ENCODE peak calls at places on chromosomes 12 and 14, in five cellular contexts. One of them, this sample, is unnamed. For H3K4me1, the result is how much of the 10 kb centered on the place peaks cover.

GRCh38 chr12:28955491-28955890 is 193.6 kb upstream of the FAR2 start:
- DNase-seq in psoas muscle: no peak
- DNase-seq in endodermal cell: no peak
- DNase-seq in tibial artery: no peak
- DNase-seq in transverse colon: no peak
- DNase-seq in this sample: no peak

GRCh38 chr14:91860238-91860637 is 7.1 kb downstream of the TC2N start:
- DNase-seq in endodermal cell: no peak
- DNase-seq in tibial artery: no peak
- DNase-seq in transverse colon: no peak
- DNase-seq in psoas muscle: no peak
- DNase-seq in this sample: no peak

GRCh38 chr14:23182372-23183014 is 967 bp downstream of the SLC7A8 start:
- DNase-seq in endodermal cell: peak
- DNase-seq in tibial artery: peak
- DNase-seq in psoas muscle: peak
- DNase-seq in transverse colon: peak
- DNase-seq in this sample: peak

GRCh38 chr12:8037046-8037663 is 4.6 kb downstream of the FOXJ2 start:
- DNase-seq in endodermal cell: no peak
- DNase-seq in psoas muscle: no peak
- DNase-seq in transverse colon: no peak
- DNase-seq in tibial artery: no peak
- DNase-seq in this sample: no peak

GRCh38 chr12:124231980-124232653 is 62.8 kb upstream of the RFLNA start:
- DNase-seq in tibial artery: no peak
- DNase-seq in transverse colon: peak
- DNase-seq in endodermal cell: no peak
- DNase-seq in psoas muscle: peak
- DNase-seq in this sample: no peak

GRCh38 chr14:72892103-72892878 is 1.6 kb downstream of the DPF3 start:
- DNase-seq in tibial artery: no peak
- DNase-seq in transverse colon: peak
- DNase-seq in endodermal cell: peak
- DNase-seq in psoas muscle: no peak
- DNase-seq in this sample: no peak

GRCh38 chr12:15688838-15689237 is 100.3 kb downstream of the EPS8 start:
- DNase-seq in transverse colon: no peak
- DNase-seq in endodermal cell: peak
- DNase-seq in tibial artery: no peak
- DNase-seq in psoas muscle: no peak
- DNase-seq in this sample: no peak

GRCh38 chr12:94172973-94173372 is 24.6 kb downstream of the PLXNC1 start:
- DNase-seq in endodermal cell: no peak
- DNase-seq in tibial artery: peak
- DNase-seq in transverse colon: peak
- DNase-seq in psoas muscle: no peak
- DNase-seq in this sample: no peak

GRCh38 chr14:53468876-53469275 is 315.8 kb upstream of the DDHD1 start:
- DNase-seq in tibial artery: no peak
- DNase-seq in transverse colon: no peak
- DNase-seq in psoas muscle: no peak
- DNase-seq in endodermal cell: no peak
- DNase-seq in this sample: no peak

GRCh38 chr14:68476965-68477455 is 315.9 kb downstream of the ZFP36L1 start:
- DNase-seq in transverse colon: no peak
- DNase-seq in tibial artery: no peak
- DNase-seq in psoas muscle: no peak
- DNase-seq in endodermal cell: no peak
- DNase-seq in this sample: no peak

GRCh38 chr12:99435095-99435791 is 212.3 kb upstream of the GARIN6 start:
- DNase-seq in transverse colon: no peak
- DNase-seq in endodermal cell: no peak
- DNase-seq in psoas muscle: no peak
- DNase-seq in tibial artery: no peak
- DNase-seq in this sample: no peak

GRCh38 chr14:68770553-68771286 is 22.1 kb downstream of the ZFP36L1 start:
- DNase-seq in endodermal cell: no peak
- DNase-seq in psoas muscle: peak
- DNase-seq in transverse colon: no peak
- DNase-seq in tibial artery: no peak
- DNase-seq in this sample: no peak

GRCh38 chr12:111034148-111034910 is 114.0 kb upstream of the MYL2 start:
- DNase-seq in endodermal cell: peak
- DNase-seq in psoas muscle: no peak
- DNase-seq in transverse colon: no peak
- DNase-seq in tibial artery: no peak
- DNase-seq in this sample: no peak

GRCh38 chr12:50246873-50247612 is 36.3 kb downstream of the LIMA1 start:
- DNase-seq in psoas muscle: peak
- DNase-seq in endodermal cell: no peak
- DNase-seq in transverse colon: peak
- DNase-seq in tibial artery: peak
- DNase-seq in this sample: no peak

GRCh38 chr14:99389171-99389826 is 91.4 kb downstream of the SETD3 start:
- DNase-seq in endodermal cell: peak
- DNase-seq in psoas muscle: peak
- DNase-seq in tibial artery: no peak
- DNase-seq in transverse colon: peak
- DNase-seq in this sample: peak

GRCh38 chr12:95116773-95117172 is 43.4 kb upstream of the NR2C1 start:
- DNase-seq in transverse colon: no peak
- DNase-seq in psoas muscle: no peak
- DNase-seq in endodermal cell: peak
- DNase-seq in tibial artery: no peak
- DNase-seq in this sample: no peak

GRCh38 chr12:2291182-2291832 is 238.5 kb downstream of the CACNA1C start:
- DNase-seq in endodermal cell: peak
- DNase-seq in psoas muscle: no peak
- DNase-seq in transverse colon: peak
- DNase-seq in tibial artery: no peak
- DNase-seq in this sample: peak

GRCh38 chr12:27164330-27165045 is 79.6 kb upstream of the STK38L start:
- DNase-seq in tibial artery: no peak
- DNase-seq in endodermal cell: no peak
- DNase-seq in psoas muscle: no peak
- DNase-seq in transverse colon: no peak
- DNase-seq in this sample: no peak

GRCh38 chr12:64737539-64737938 is 21.7 kb downstream of the GNS start:
- DNase-seq in endodermal cell: no peak
- DNase-seq in tibial artery: no peak
- DNase-seq in transverse colon: no peak
- DNase-seq in psoas muscle: no peak
- DNase-seq in this sample: peak

GRCh38 chr12:64171715-64172114 is 50.4 kb downstream of the KICS2 start:
- DNase-seq in tibial artery: no peak
- DNase-seq in endodermal cell: no peak
- DNase-seq in psoas muscle: no peak
- DNase-seq in transverse colon: no peak
- DNase-seq in this sample: no peak

GRCh38 chr12:96427269-96427729 is 27.1 kb upstream of the CDK17 start:
- DNase-seq in tibial artery: peak
- DNase-seq in endodermal cell: peak
- DNase-seq in psoas muscle: peak
- DNase-seq in transverse colon: peak
- DNase-seq in this sample: no peak

GRCh38 chr12:43696154-43696553 is 62.4 kb downstream of the PUS7L start:
- DNase-seq in endodermal cell: no peak
- DNase-seq in transverse colon: no peak
- DNase-seq in tibial artery: no peak
- DNase-seq in psoas muscle: no peak
- DNase-seq in this sample: no peak

DNA sequence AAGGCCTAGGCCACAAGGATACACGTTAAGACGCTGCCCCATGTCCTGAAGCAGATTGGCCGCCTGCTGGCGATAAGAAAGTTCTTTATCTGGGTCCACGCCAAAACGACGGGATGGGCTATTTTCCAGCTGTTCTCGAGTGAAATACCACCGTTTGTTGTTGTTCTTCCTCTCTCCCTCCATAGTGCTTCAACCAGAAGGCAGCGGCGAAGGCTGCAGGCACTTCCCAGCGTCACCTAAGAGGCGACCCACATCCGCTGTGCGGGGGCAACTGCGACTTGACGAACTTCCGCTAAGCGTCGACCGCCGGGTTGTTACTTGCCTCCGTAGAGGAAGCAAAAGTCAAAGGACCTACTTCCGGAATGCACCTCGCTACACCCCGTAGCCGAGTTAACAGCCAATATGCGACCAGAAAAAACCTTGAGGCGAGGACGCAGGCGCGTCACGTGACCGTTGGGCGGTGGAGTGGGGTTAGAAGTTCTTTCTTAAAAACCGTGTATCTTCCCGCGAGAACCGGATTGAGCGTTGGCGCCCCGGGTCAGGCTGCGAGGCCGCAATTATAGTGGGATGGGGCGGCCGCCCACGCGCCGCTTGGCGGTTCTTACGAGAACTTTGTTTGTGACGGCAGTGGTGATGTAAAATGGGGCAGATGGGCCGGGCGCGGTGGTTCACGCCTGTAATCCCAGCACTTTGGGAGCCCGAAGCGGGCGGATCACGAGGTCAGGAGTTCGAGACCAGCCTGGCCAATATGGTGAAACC is at the start of gene CCNT1:
- DNase-seq in transverse colon: peak
- DNase-seq in tibial artery: peak
- DNase-seq in endodermal cell: peak
- DNase-seq in psoas muscle: peak
- DNase-seq in this sample: peak
- H3K4me1 ChIP-seq in transverse colon: under half
- H3K4me1 ChIP-seq in tibial artery: under half
- H3K4me1 ChIP-seq in endodermal cell: under half
- H3K4me1 ChIP-seq in psoas muscle: under half
- H3K4me1 ChIP-seq in this sample: under half

DNA sequence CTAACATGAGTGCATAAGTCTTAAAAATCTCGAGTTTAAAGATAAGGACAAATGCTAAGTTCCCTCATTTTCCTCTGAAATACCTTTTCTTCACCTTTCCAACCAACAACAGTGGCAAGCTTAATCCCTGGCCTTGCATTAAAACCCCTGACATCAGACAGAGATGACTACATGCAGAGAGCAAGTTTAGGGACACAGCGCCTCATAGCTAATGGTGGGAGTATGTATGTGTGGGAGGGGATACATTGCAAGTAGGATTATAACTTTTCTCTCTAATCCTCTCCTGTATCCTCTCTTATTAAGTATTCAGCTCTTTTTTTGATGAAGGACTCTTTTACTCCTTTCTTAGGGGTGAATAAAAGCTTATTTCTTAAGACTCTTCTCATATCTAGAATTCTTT is 547.1 kb downstream of the CCER1 start:
- DNase-seq in endodermal cell: no peak
- DNase-seq in tibial artery: no peak
- DNase-seq in transverse colon: no peak
- DNase-seq in psoas muscle: no peak
- DNase-seq in this sample: no peak
- TF ChIP-seq CTCF in endodermal cell: peak
- TF ChIP-seq CTCF in tibial artery: no peak
- TF ChIP-seq CTCF in transverse colon: no peak
- TF ChIP-seq CTCF in psoas muscle: no peak
- TF ChIP-seq CTCF in this sample: no peak

DNA sequence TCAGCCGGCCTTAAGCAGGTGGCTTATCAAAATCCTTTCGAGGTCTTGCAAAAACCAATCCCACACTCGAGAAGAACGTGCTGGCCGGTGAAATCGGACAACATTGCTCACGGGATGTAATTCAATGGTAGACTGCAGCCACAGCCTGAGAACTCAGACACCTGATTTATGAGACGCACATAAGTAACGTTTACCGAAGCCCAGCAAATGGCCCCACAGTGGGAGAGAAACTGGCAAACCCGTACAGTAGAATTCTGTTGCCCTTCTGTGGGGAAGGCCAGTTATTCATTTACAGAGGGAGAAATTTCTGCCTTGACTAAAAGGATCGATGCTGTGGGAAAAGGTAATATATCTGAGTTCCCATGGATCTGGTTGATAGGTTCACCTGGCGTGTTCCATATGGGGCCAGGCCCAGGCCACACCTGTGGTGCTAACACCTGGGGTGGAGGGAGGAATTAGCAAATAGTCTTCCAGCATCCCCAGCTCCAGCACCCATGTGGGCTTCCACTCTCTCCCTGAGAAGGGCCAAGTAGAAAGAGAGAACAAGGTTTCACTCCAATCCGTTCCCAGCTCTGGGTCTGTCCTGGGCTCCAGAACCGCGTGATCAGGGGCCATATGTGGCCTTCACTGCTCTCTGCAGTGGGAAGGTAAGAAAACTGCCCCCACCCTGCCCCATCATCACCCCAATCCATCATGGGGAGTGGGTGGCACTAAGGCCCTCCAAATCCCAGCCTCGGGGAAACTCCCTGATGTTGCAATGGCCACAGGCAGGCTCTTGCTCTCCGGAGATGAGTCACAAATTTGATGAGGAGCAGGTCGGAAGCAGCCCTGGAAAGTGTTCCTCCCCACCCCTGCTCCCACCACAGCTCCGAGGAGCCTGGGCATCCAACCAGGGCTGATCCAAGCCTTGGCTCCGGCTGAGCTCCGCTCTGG is 12.7 kb downstream of the BDKRB1 start:
- DNase-seq in tibial artery: peak
- DNase-seq in endodermal cell: no peak
- DNase-seq in psoas muscle: peak
- DNase-seq in transverse colon: peak
- DNase-seq in this sample: no peak
- H3K27ac ChIP-seq in tibial artery: no peak
- H3K27ac ChIP-seq in endodermal cell: no peak
- H3K27ac ChIP-seq in psoas muscle: no peak
- H3K27ac ChIP-seq in transverse colon: peak
- H3K27ac ChIP-seq in this sample: no peak

GRCh38 chr14:80664576-80664975 is 277.0 kb downstream of the CEP128 start:
- DNase-seq in tibial artery: no peak
- DNase-seq in transverse colon: no peak
- DNase-seq in psoas muscle: no peak
- DNase-seq in endodermal cell: no peak
- DNase-seq in this sample: no peak

GRCh38 chr14:80658155-80658554 is 283.4 kb downstream of the CEP128 start:
- DNase-seq in psoas muscle: no peak
- DNase-seq in endodermal cell: no peak
- DNase-seq in transverse colon: no peak
- DNase-seq in tibial artery: no peak
- DNase-seq in this sample: no peak

GRCh38 chr14:80658733-80659132 is 282.8 kb downstream of the CEP128 start:
- DNase-seq in endodermal cell: no peak
- DNase-seq in transverse colon: no peak
- DNase-seq in tibial artery: no peak
- DNase-seq in psoas muscle: no peak
- DNase-seq in this sample: no peak

GRCh38 chr14:80669416-80669815 is 272.1 kb downstream of the CEP128 start:
- DNase-seq in tibial artery: no peak
- DNase-seq in transverse colon: no peak
- DNase-seq in endodermal cell: no peak
- DNase-seq in psoas muscle: no peak
- DNase-seq in this sample: no peak

DNA sequence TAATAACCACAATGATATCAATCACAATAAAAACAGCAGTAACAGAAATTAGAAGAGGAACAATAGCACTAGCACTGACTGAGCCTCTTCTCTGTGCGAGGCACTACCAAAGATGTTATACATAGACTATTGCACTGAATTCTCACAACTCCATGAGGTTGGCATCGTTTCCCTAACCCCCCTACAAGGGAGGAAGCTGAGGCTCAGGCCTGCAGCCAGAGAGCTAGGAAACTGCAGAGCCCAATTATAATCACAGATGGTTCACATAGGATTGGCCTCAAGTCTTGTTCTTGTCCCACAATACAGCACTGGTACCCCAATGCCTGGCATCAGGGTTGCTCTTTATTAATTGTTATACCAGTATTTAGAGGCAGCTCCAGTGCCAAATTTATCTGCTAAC is 278.0 kb downstream of the CEP128 start:
- DNase-seq in endodermal cell: no peak
- DNase-seq in psoas muscle: no peak
- DNase-seq in transverse colon: no peak
- DNase-seq in tibial artery: no peak
- DNase-seq in this sample: no peak
- H3K4me1 ChIP-seq in endodermal cell: under half
- H3K4me1 ChIP-seq in psoas muscle: under half
- H3K4me1 ChIP-seq in transverse colon: under half
- H3K4me1 ChIP-seq in tibial artery: under half
- H3K4me1 ChIP-seq in this sample: under half